ENCODE peak calls at places on chromosome 22, in five cellular contexts. One of them, this sample, is unnamed.

GRCh38 chr22:28933321-28933720 is 49.9 kb downstream of the ZNRF3 start:
- DNase-seq in SK-N-SH: no peak
- DNase-seq in A549: no peak
- DNase-seq in GM12878: no peak
- DNase-seq in Panc1: no peak
- DNase-seq in this sample: no peak

GRCh38 chr22:24338701-24339451 is 68.2 kb downstream of the SPECC1L start:
- DNase-seq in SK-N-SH: no peak
- DNase-seq in A549: no peak
- DNase-seq in GM12878: no peak
- DNase-seq in Panc1: no peak
- DNase-seq in this sample: no peak

GRCh38 chr22:27416553-27417427 is 384.8 kb downstream of the MN1 start:
- DNase-seq in SK-N-SH: peak
- DNase-seq in A549: no peak
- DNase-seq in GM12878: no peak
- DNase-seq in Panc1: no peak
- DNase-seq in this sample: no peak

GRCh38 chr22:28105396-28105795 is 186.3 kb upstream of the PITPNB start:
- DNase-seq in SK-N-SH: peak
- DNase-seq in A549: no peak
- DNase-seq in GM12878: no peak
- DNase-seq in Panc1: no peak
- DNase-seq in this sample: no peak

GRCh38 chr22:24106385-24107381 is 74.6 kb upstream of the SUSD2 start:
- DNase-seq in SK-N-SH: no peak
- DNase-seq in A549: no peak
- DNase-seq in GM12878: peak
- DNase-seq in Panc1: no peak
- DNase-seq in this sample: no peak

GRCh38 chr22:17897864-17898263 is 123.6 kb upstream of the BID start:
- DNase-seq in SK-N-SH: no peak
- DNase-seq in A549: no peak
- DNase-seq in GM12878: no peak
- DNase-seq in Panc1: no peak
- DNase-seq in this sample: no peak

GRCh38 chr22:33871935-33872334 is 48.3 kb downstream of the LARGE1 start:
- DNase-seq in SK-N-SH: no peak
- DNase-seq in A549: no peak
- DNase-seq in GM12878: no peak
- DNase-seq in Panc1: no peak
- DNase-seq in this sample: no peak

GRCh38 chr22:24426436-24426835 is 963 bp upstream of the ADORA2A start:
- DNase-seq in SK-N-SH: no peak
- DNase-seq in A549: no peak
- DNase-seq in GM12878: no peak
- DNase-seq in Panc1: no peak
- DNase-seq in this sample: no peak

GRCh38 chr22:17792289-17792688 is 18.0 kb upstream of the BID start:
- DNase-seq in SK-N-SH: no peak
- DNase-seq in A549: no peak
- DNase-seq in GM12878: no peak
- DNase-seq in Panc1: no peak
- DNase-seq in this sample: no peak

GRCh38 chr22:20494978-20495860 is at the start of gene KLHL22:
- DNase-seq in SK-N-SH: peak
- DNase-seq in A549: no peak
- DNase-seq in GM12878: no peak
- DNase-seq in Panc1: no peak
- DNase-seq in this sample: no peak

GRCh38 chr22:17483670-17484372 is 79.5 kb upstream of the SLC25A18 start:
- DNase-seq in SK-N-SH: no peak
- DNase-seq in A549: no peak
- DNase-seq in GM12878: no peak
- DNase-seq in Panc1: no peak
- DNase-seq in this sample: no peak

GRCh38 chr22:29060251-29060650 is 1.4 kb downstream of the C22orf31 start:
- DNase-seq in SK-N-SH: no peak
- DNase-seq in A549: no peak
- DNase-seq in GM12878: no peak
- DNase-seq in Panc1: no peak
- DNase-seq in this sample: no peak

GRCh38 chr22:25908212-25908611 is 166.2 kb downstream of the MYO18B start:
- DNase-seq in SK-N-SH: no peak
- DNase-seq in A549: no peak
- DNase-seq in GM12878: no peak
- DNase-seq in Panc1: no peak
- DNase-seq in this sample: no peak

GRCh38 chr22:19897726-19898515 is 43.2 kb upstream of the GNB1L start:
- DNase-seq in SK-N-SH: no peak
- DNase-seq in A549: no peak
- DNase-seq in GM12878: no peak
- DNase-seq in Panc1: no peak
- DNase-seq in this sample: no peak

GRCh38 chr22:32600184-32600583 is 125.6 kb downstream of the FBXO7 start:
- DNase-seq in SK-N-SH: no peak
- DNase-seq in A549: no peak
- DNase-seq in GM12878: no peak
- DNase-seq in Panc1: no peak
- DNase-seq in this sample: no peak

GRCh38 chr22:47776329-47776728 is 1013.9 kb downstream of the TBC1D22A start:
- DNase-seq in SK-N-SH: no peak
- DNase-seq in A549: no peak
- DNase-seq in GM12878: no peak
- DNase-seq in Panc1: no peak
- DNase-seq in this sample: no peak

GRCh38 chr22:43151251-43152000 is at the start of gene TSPO:
- DNase-seq in SK-N-SH: peak
- DNase-seq in A549: peak
- DNase-seq in GM12878: no peak
- DNase-seq in Panc1: no peak
- DNase-seq in this sample: no peak

GRCh38 chr22:16783930-16784354 is 41.3 kb downstream of the XKR3 start:
- DNase-seq in SK-N-SH: peak
- DNase-seq in A549: peak
- DNase-seq in GM12878: no peak
- DNase-seq in Panc1: no peak
- DNase-seq in this sample: peak

GRCh38 chr22:33409134-33409533 is 351.0 kb upstream of the SYN3 start:
- DNase-seq in SK-N-SH: no peak
- DNase-seq in A549: no peak
- DNase-seq in GM12878: no peak
- DNase-seq in Panc1: no peak
- DNase-seq in this sample: no peak

GRCh38 chr22:28369849-28370248 is 309.8 kb downstream of the TTC28 start:
- DNase-seq in SK-N-SH: no peak
- DNase-seq in A549: no peak
- DNase-seq in GM12878: no peak
- DNase-seq in Panc1: no peak
- DNase-seq in this sample: no peak

GRCh38 chr22:35104491-35104890 is 38.5 kb downstream of the ISX start:
- DNase-seq in SK-N-SH: no peak
- DNase-seq in A549: no peak
- DNase-seq in GM12878: no peak
- DNase-seq in Panc1: no peak
- DNase-seq in this sample: no peak

GRCh38 chr22:29727248-29727551 is 7.4 kb downstream of the CABP7 start:
- DNase-seq in SK-N-SH: peak
- DNase-seq in A549: peak
- DNase-seq in GM12878: no peak
- DNase-seq in Panc1: no peak
- DNase-seq in this sample: no peak

GRCh38 chr22:19723990-19724827 is 870 bp downstream of the GP1BB start:
- DNase-seq in SK-N-SH: no peak
- DNase-seq in A549: no peak
- DNase-seq in GM12878: no peak
- DNase-seq in Panc1: no peak
- DNase-seq in this sample: no peak

DNA sequence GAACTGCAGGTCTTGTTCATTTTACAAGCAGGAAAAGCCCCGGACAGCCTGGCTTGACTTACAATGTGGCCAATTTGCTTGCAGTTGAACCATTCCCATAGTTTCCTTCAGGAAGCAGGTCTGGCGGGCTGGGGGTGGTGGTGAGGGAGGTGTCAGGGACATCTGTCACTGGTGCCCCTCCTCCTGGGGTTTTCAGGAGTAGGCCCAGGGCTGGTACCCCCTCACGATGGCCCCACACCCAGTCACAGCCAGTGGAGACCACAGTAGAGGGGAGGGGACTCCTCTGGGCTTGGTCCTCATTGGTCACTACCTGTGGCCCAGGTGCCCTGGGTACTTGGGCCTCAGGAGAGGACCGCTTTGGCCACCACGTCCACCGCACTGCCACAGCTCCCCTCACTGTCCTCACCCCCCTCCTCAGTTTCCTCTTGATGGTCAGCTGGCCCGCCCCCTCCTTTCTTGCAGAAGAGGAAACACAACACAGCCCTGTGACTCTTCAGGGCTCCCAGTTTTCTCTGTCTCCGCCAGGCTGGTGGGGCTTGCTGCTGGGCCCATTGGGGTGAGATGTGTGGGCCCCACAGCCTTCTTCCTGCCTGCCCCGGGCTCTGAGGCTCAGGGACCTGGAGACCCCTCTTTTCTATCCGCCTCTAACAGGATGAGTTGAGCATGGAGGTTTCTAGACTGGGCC is 39.8 kb upstream of the SHISAL1 start:
- DNase-seq in SK-N-SH: no peak
- DNase-seq in A549: no peak
- DNase-seq in GM12878: no peak
- DNase-seq in Panc1: no peak
- DNase-seq in this sample: no peak
- TF ChIP-seq REST in SK-N-SH: no peak
- TF ChIP-seq REST in A549: no peak
- TF ChIP-seq REST in GM12878: no peak
- TF ChIP-seq REST in Panc1: no peak
- TF ChIP-seq REST in this sample: no peak

DNA sequence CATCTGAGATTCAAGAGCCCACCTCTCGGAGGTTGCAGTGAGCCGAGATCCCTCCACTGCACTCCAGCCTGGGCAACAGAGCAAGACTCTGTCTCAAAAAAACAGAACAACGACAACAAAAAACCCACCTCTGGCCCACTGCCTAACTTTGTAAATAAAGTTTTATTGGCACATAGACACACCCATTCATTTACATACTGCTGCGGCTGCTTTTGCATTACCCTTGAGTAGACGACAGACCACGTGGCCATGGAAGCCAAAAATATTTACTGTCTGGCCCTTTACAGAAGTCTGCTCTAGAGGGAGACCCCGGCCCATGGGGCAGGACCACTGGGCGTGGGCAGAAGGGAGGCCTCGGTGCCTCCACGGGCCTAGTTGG is 47.0 kb downstream of the GRAMD4 start:
- DNase-seq in SK-N-SH: no peak
- DNase-seq in A549: no peak
- DNase-seq in GM12878: no peak
- DNase-seq in Panc1: no peak
- DNase-seq in this sample: no peak
- TF ChIP-seq REST in SK-N-SH: no peak
- TF ChIP-seq REST in A549: no peak
- TF ChIP-seq REST in GM12878: no peak
- TF ChIP-seq REST in Panc1: no peak
- TF ChIP-seq REST in this sample: no peak

GRCh38 chr22:49331878-49332277 is 495.8 kb downstream of the BRD1 start:
- DNase-seq in SK-N-SH: no peak
- DNase-seq in A549: no peak
- DNase-seq in GM12878: no peak
- DNase-seq in Panc1: no peak
- DNase-seq in this sample: no peak

GRCh38 chr22:49333206-49333605 is 494.5 kb downstream of the BRD1 start:
- DNase-seq in SK-N-SH: no peak
- DNase-seq in A549: no peak
- DNase-seq in GM12878: no peak
- DNase-seq in Panc1: no peak
- DNase-seq in this sample: no peak

GRCh38 chr22:49331223-49331815 is 496.4 kb downstream of the BRD1 start:
- DNase-seq in SK-N-SH: no peak
- DNase-seq in A549: no peak
- DNase-seq in GM12878: no peak
- DNase-seq in Panc1: no peak
- DNase-seq in this sample: no peak

GRCh38 chr22:49334589-49334873 is 493.1 kb downstream of the BRD1 start:
- DNase-seq in SK-N-SH: no peak
- DNase-seq in A549: no peak
- DNase-seq in GM12878: no peak
- DNase-seq in Panc1: no peak
- DNase-seq in this sample: no peak

DNA sequence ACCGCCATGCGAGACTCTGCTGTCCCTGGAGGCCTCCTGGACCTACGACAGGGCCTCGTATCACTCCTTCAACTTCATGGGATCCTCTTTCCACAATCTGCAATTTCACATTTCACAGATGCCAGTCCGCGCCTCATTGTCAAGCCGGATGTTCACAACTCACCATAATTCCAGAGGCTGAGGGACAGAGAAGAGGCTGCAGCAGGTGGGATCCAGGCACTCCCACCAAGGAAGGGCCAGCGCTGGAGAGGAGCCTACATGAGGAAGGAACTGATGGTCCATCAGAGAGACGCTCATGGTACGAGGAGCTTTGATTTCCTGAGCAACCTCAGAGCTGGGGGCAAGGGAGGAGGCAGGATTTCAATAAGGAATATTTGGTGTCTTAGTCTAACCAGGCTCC is 495.0 kb downstream of the BRD1 start:
- DNase-seq in SK-N-SH: no peak
- DNase-seq in A549: no peak
- DNase-seq in GM12878: no peak
- DNase-seq in Panc1: no peak
- DNase-seq in this sample: no peak
- TF ChIP-seq REST in SK-N-SH: no peak
- TF ChIP-seq REST in A549: no peak
- TF ChIP-seq REST in GM12878: no peak
- TF ChIP-seq REST in Panc1: no peak
- TF ChIP-seq REST in this sample: no peak

DNA sequence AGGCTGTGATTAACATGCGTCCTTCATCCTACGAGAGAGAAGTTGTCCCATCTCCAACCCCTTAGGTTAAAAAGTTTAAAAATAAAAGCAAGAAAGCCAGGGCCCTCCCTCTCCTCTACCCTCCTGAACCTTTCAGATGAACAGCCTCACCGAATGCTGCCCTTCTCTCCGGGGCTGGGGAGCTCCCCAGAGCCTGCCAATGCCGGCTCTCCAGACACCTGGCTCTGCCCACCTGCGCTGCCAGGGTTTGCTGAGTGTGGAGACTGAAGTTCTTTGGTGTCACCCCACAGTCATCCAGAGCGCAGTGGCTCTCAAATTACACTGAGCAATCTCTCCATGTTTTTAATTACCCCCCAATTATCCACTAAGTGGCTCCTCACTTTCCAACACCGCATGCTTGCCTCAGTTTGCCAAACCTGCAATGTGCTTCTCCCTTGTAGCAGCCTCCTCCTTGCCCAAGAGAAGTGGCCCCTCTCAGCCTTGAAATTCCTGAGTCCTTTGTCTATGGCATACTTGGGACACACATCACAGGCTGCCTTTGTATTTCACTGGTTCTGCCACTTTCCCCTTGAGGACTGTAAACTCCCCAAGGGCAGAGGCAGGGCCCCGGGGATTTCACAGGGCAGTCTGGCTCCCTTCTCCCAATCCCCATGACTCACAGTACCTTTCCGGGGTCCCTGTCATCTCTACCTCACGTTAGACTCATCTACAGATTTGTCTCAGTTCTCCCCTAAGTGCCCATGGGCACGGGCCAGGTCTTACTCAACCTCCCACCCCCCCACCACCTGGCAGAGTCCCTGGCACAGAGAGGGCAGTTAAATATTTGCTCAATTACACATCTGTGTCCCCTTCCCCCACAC is 2.0 kb downstream of the MYH9 start:
- DNase-seq in SK-N-SH: no peak
- DNase-seq in A549: no peak
- DNase-seq in GM12878: no peak
- DNase-seq in Panc1: no peak
- DNase-seq in this sample: no peak
- TF ChIP-seq REST in SK-N-SH: no peak
- TF ChIP-seq REST in A549: no peak
- TF ChIP-seq REST in GM12878: no peak
- TF ChIP-seq REST in Panc1: no peak
- TF ChIP-seq REST in this sample: no peak